ENCODE peak calls at places on chromosomes 4 and X, in seven cellular contexts. One of them, this sample, is unnamed. For H3K4me1 and H3K27me3, the result is how much of the 10 kb centered on the place peaks cover.

GRCh38 chr4:139167774-139168444 is 9.1 kb downstream of the ELF2 start:
- DNase-seq in tibial artery: no peak
- DNase-seq in mammary epithelial cell: peak
- DNase-seq in heart right ventricle: no peak
- DNase-seq in endodermal cell: no peak
- DNase-seq in CD8-positive, alpha-beta T cell: no peak
- DNase-seq in suprapubic skin: no peak
- DNase-seq in this sample: no peak

GRCh38 chr4:128353791-128354190 is 66.2 kb upstream of the PGRMC2 start:
- DNase-seq in suprapubic skin: no peak
- DNase-seq in mammary epithelial cell: no peak
- DNase-seq in tibial artery: no peak
- DNase-seq in endodermal cell: no peak
- DNase-seq in CD8-positive, alpha-beta T cell: no peak
- DNase-seq in heart right ventricle: no peak
- DNase-seq in this sample: no peak

GRCh38 chr4:59689149-59689548 is 1511.0 kb upstream of the ADGRL3 start:
- DNase-seq in tibial artery: no peak
- DNase-seq in endodermal cell: no peak
- DNase-seq in CD8-positive, alpha-beta T cell: no peak
- DNase-seq in suprapubic skin: no peak
- DNase-seq in heart right ventricle: no peak
- DNase-seq in mammary epithelial cell: no peak
- DNase-seq in this sample: no peak

GRCh38 chr4:100694467-100694866 is 176.6 kb upstream of the EMCN start:
- DNase-seq in tibial artery: no peak
- DNase-seq in suprapubic skin: no peak
- DNase-seq in mammary epithelial cell: no peak
- DNase-seq in heart right ventricle: no peak
- DNase-seq in endodermal cell: no peak
- DNase-seq in CD8-positive, alpha-beta T cell: no peak
- DNase-seq in this sample: no peak

GRCh38 chr4:306551-306961 is 1.3 kb upstream of the ZNF732 start:
- DNase-seq in mammary epithelial cell: no peak
- DNase-seq in heart right ventricle: no peak
- DNase-seq in endodermal cell: no peak
- DNase-seq in CD8-positive, alpha-beta T cell: no peak
- DNase-seq in tibial artery: no peak
- DNase-seq in suprapubic skin: no peak
- DNase-seq in this sample: no peak

GRCh38 chr4:130028552-130028951 is 932.6 kb downstream of the C4orf33 start:
- DNase-seq in tibial artery: no peak
- DNase-seq in heart right ventricle: no peak
- DNase-seq in CD8-positive, alpha-beta T cell: no peak
- DNase-seq in mammary epithelial cell: no peak
- DNase-seq in suprapubic skin: no peak
- DNase-seq in endodermal cell: peak
- DNase-seq in this sample: no peak

GRCh38 chr4:88177981-88178632 is 19.7 kb upstream of the ABCG2 start:
- DNase-seq in mammary epithelial cell: peak
- DNase-seq in heart right ventricle: no peak
- DNase-seq in tibial artery: peak
- DNase-seq in endodermal cell: peak
- DNase-seq in CD8-positive, alpha-beta T cell: no peak
- DNase-seq in suprapubic skin: no peak
- DNase-seq in this sample: no peak

GRCh38 chr4:78710536-78710935 is 65.6 kb upstream of the BMP2K start:
- DNase-seq in mammary epithelial cell: peak
- DNase-seq in endodermal cell: no peak
- DNase-seq in tibial artery: no peak
- DNase-seq in suprapubic skin: no peak
- DNase-seq in heart right ventricle: no peak
- DNase-seq in CD8-positive, alpha-beta T cell: no peak
- DNase-seq in this sample: no peak

GRCh38 chrX:150527108-150527507 is 41.3 kb upstream of the MTM1 start:
- DNase-seq in tibial artery: no peak
- DNase-seq in endodermal cell: no peak
- DNase-seq in mammary epithelial cell: no peak
- DNase-seq in heart right ventricle: no peak
- DNase-seq in CD8-positive, alpha-beta T cell: no peak
- DNase-seq in suprapubic skin: no peak
- DNase-seq in this sample: no peak

GRCh38 chrX:76454456-76454927 is 27.0 kb downstream of the MAGEE1 start:
- DNase-seq in CD8-positive, alpha-beta T cell: peak
- DNase-seq in suprapubic skin: no peak
- DNase-seq in tibial artery: no peak
- DNase-seq in endodermal cell: peak
- DNase-seq in heart right ventricle: no peak
- DNase-seq in mammary epithelial cell: peak
- DNase-seq in this sample: no peak

GRCh38 chr4:16089156-16089555 is 5.3 kb upstream of the PROM1 start:
- DNase-seq in CD8-positive, alpha-beta T cell: no peak
- DNase-seq in suprapubic skin: no peak
- DNase-seq in heart right ventricle: no peak
- DNase-seq in endodermal cell: no peak
- DNase-seq in mammary epithelial cell: no peak
- DNase-seq in tibial artery: no peak
- DNase-seq in this sample: no peak

GRCh38 chr4:66062044-66062443 is 391.8 kb upstream of the EPHA5 start:
- DNase-seq in CD8-positive, alpha-beta T cell: no peak
- DNase-seq in mammary epithelial cell: no peak
- DNase-seq in heart right ventricle: no peak
- DNase-seq in endodermal cell: no peak
- DNase-seq in suprapubic skin: no peak
- DNase-seq in tibial artery: no peak
- DNase-seq in this sample: no peak

GRCh38 chr4:138242076-138242829 is at the start of gene SLC7A11:
- DNase-seq in endodermal cell: peak
- DNase-seq in mammary epithelial cell: peak
- DNase-seq in suprapubic skin: no peak
- DNase-seq in heart right ventricle: peak
- DNase-seq in tibial artery: peak
- DNase-seq in CD8-positive, alpha-beta T cell: no peak
- DNase-seq in this sample: peak

GRCh38 chrX:118780509-118780908 is 43.1 kb upstream of the ZCCHC12 start:
- DNase-seq in CD8-positive, alpha-beta T cell: no peak
- DNase-seq in mammary epithelial cell: no peak
- DNase-seq in suprapubic skin: no peak
- DNase-seq in endodermal cell: no peak
- DNase-seq in heart right ventricle: no peak
- DNase-seq in tibial artery: no peak
- DNase-seq in this sample: no peak

GRCh38 chrX:19225906-19226305 is 103.6 kb upstream of the ADGRG2 start:
- DNase-seq in heart right ventricle: no peak
- DNase-seq in CD8-positive, alpha-beta T cell: no peak
- DNase-seq in endodermal cell: peak
- DNase-seq in mammary epithelial cell: no peak
- DNase-seq in tibial artery: no peak
- DNase-seq in suprapubic skin: no peak
- DNase-seq in this sample: no peak

GRCh38 chrX:65745427-65745826 is 78.0 kb downstream of the MSN start:
- DNase-seq in suprapubic skin: no peak
- DNase-seq in CD8-positive, alpha-beta T cell: no peak
- DNase-seq in mammary epithelial cell: no peak
- DNase-seq in tibial artery: no peak
- DNase-seq in endodermal cell: no peak
- DNase-seq in heart right ventricle: no peak
- DNase-seq in this sample: no peak

GRCh38 chr4:73864365-73864764 is 4.8 kb upstream of the CXCL1 start:
- DNase-seq in suprapubic skin: no peak
- DNase-seq in CD8-positive, alpha-beta T cell: no peak
- DNase-seq in endodermal cell: peak
- DNase-seq in tibial artery: no peak
- DNase-seq in mammary epithelial cell: peak
- DNase-seq in heart right ventricle: no peak
- DNase-seq in this sample: no peak

GRCh38 chrX:11929476-11929875 is 171.4 kb downstream of the MSL3 start:
- DNase-seq in heart right ventricle: no peak
- DNase-seq in tibial artery: no peak
- DNase-seq in suprapubic skin: no peak
- DNase-seq in mammary epithelial cell: peak
- DNase-seq in CD8-positive, alpha-beta T cell: no peak
- DNase-seq in endodermal cell: no peak
- DNase-seq in this sample: no peak

GRCh38 chr4:111136438-111136837 is 513.6 kb upstream of the PITX2 start:
- DNase-seq in tibial artery: no peak
- DNase-seq in suprapubic skin: no peak
- DNase-seq in CD8-positive, alpha-beta T cell: no peak
- DNase-seq in mammary epithelial cell: no peak
- DNase-seq in heart right ventricle: no peak
- DNase-seq in endodermal cell: no peak
- DNase-seq in this sample: no peak

GRCh38 chr4:3335385-3335784 is 42.6 kb downstream of the RGS12 start:
- DNase-seq in CD8-positive, alpha-beta T cell: no peak
- DNase-seq in mammary epithelial cell: no peak
- DNase-seq in heart right ventricle: no peak
- DNase-seq in suprapubic skin: no peak
- DNase-seq in endodermal cell: peak
- DNase-seq in tibial artery: no peak
- DNase-seq in this sample: no peak

DNA sequence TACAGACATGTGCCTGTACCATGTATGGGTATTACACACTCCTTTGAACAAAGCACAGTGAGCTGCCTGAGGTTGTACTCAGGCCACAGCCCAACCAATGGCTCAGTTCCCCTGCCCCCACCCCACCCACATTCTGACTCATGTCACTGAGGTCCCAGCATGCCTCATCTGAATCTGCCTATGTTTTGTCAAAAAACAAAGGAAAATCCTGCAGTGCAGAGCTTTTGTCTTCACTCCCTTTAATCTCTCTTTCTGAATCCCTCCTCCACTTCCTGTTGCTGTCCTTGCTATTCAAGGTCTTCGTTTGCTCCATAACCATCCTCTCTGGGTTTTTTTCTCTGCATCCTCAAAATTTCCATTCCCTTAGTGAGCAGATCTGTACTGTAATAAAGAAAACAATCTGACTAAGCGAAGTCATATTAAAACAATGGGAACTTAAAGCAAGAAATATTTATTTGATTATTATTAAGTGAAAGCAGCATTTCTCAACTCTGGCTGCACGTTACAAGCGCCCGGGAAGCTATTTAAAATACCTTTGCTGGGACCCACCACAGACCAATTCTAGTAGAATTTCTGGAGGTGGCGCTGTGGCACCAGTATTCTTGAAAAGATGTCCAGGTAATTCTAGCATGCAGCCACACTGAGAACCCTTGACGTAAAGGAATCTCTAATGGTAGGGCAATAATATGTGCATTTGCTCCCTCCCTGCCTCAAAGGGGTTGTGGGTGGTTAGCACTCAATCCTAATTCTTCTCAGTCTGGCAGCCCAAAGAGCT is 8.8 kb downstream of the GUCY2F start:
- DNase-seq in tibial artery: no peak
- DNase-seq in suprapubic skin: no peak
- DNase-seq in endodermal cell: peak
- DNase-seq in mammary epithelial cell: peak
- DNase-seq in heart right ventricle: peak
- DNase-seq in CD8-positive, alpha-beta T cell: no peak
- DNase-seq in this sample: no peak
- TF ChIP-seq CTCF in tibial artery: no peak
- TF ChIP-seq CTCF in suprapubic skin: no peak
- TF ChIP-seq CTCF in endodermal cell: peak
- TF ChIP-seq CTCF in mammary epithelial cell: peak
- TF ChIP-seq CTCF in heart right ventricle: no peak
- TF ChIP-seq CTCF in CD8-positive, alpha-beta T cell: no peak
- TF ChIP-seq CTCF in this sample: no peak

GRCh38 chr4:153534792-153535629 is 68.9 kb downstream of the TMEM131L start:
- DNase-seq in mammary epithelial cell: no peak
- DNase-seq in endodermal cell: peak
- DNase-seq in suprapubic skin: no peak
- DNase-seq in heart right ventricle: no peak
- DNase-seq in CD8-positive, alpha-beta T cell: no peak
- DNase-seq in tibial artery: no peak
- DNase-seq in this sample: no peak
- H3K4me1 ChIP-seq in mammary epithelial cell: under half
- H3K4me1 ChIP-seq in endodermal cell: under half
- H3K4me1 ChIP-seq in suprapubic skin: under half
- H3K4me1 ChIP-seq in heart right ventricle: half or more
- H3K4me1 ChIP-seq in CD8-positive, alpha-beta T cell: half or more
- H3K4me1 ChIP-seq in tibial artery: half or more
- H3K4me1 ChIP-seq in this sample: under half

GRCh38 chr4:82099863-82100579 is 273.8 kb downstream of the HNRNPD start:
- DNase-seq in endodermal cell: no peak
- DNase-seq in mammary epithelial cell: peak
- DNase-seq in suprapubic skin: no peak
- DNase-seq in heart right ventricle: no peak
- DNase-seq in tibial artery: no peak
- DNase-seq in CD8-positive, alpha-beta T cell: no peak
- DNase-seq in this sample: no peak
- H3K27me3 ChIP-seq in endodermal cell: under half
- H3K27me3 ChIP-seq in mammary epithelial cell: under half
- H3K27me3 ChIP-seq in suprapubic skin: under half
- H3K27me3 ChIP-seq in heart right ventricle: under half
- H3K27me3 ChIP-seq in tibial artery: under half
- H3K27me3 ChIP-seq in CD8-positive, alpha-beta T cell: under half
- H3K27me3 ChIP-seq in this sample: under half

GRCh38 chrX:15146515-15146914 is 123.4 kb downstream of the ASB9 start:
- DNase-seq in mammary epithelial cell: no peak
- DNase-seq in tibial artery: no peak
- DNase-seq in suprapubic skin: no peak
- DNase-seq in heart right ventricle: no peak
- DNase-seq in CD8-positive, alpha-beta T cell: no peak
- DNase-seq in endodermal cell: peak
- DNase-seq in this sample: no peak
- TF ChIP-seq CTCF in mammary epithelial cell: peak
- TF ChIP-seq CTCF in tibial artery: peak
- TF ChIP-seq CTCF in suprapubic skin: no peak
- TF ChIP-seq CTCF in heart right ventricle: no peak
- TF ChIP-seq CTCF in CD8-positive, alpha-beta T cell: no peak
- TF ChIP-seq CTCF in endodermal cell: peak
- TF ChIP-seq CTCF in this sample: peak